ENCODE peak calls at places on chromosome 4, in nine cellular contexts. I is SHP77; G is glutamatergic neuron; N is GM18507; P is stimulated activated CD8-positive, alpha-beta memory T cell treated with anti-CD3 and anti-CD28 coated beads, Interleukin-12 subunit alpha, Interleukin-12 subunit beta, amount 100 ng/mL, for 1 hour; X is naive B cell; M is HCT116; A is fibroblast of lung; H is Right ventricle myocardium superior. J is an unnamed sample.

GRCh38 chr4:36133658-36134057 is 110.7 kb downstream of the ARAP2 start:
- DNase-seq in I (no peak), G (no peak), N (no peak), P (no peak), X (no peak), M (no peak), A (no peak), H (no peak), J (no peak)

GRCh38 chr4:53781614-53782467 is 190.6 kb upstream of the LNX1 start:
- DNase-seq in I (peak; percentile 78), G (no peak), N (no peak), P (no peak), X (no peak), M (no peak), A (peak; percentile 81), H (no peak), J (no peak)

GRCh38 chr4:128130621-128131020 is 69.5 kb downstream of the LARP1B start:
- DNase-seq in I (no peak), G (no peak), N (no peak), P (no peak), X (no peak), M (no peak), A (no peak), H (no peak), J (no peak)

GRCh38 chr4:87038837-87039715 is 104.3 kb downstream of the AFF1 start:
- DNase-seq in I (peak; percentile 82), G (peak; percentile 68), N (no peak), P (no peak), X (no peak), M (no peak), A (peak; percentile 83), H (peak; percentile 65), J (no peak)

GRCh38 chr4:40482985-40483647 is 146.5 kb downstream of the RBM47 start:
- DNase-seq in I (no peak), G (peak; percentile 32), N (no peak), P (no peak), X (no peak), M (no peak), A (no peak), H (no peak), J (no peak)

GRCh38 chr4:11367371-11367770 is 61.3 kb downstream of the HS3ST1 start:
- DNase-seq in I (no peak), G (no peak), N (no peak), P (no peak), X (no peak), M (no peak), A (peak; percentile 23), H (peak; percentile 82), J (no peak)

GRCh38 chr4:8847764-8848163 is 23.9 kb downstream of the HMX1 start:
- DNase-seq in I (no peak), G (peak; percentile 16), N (no peak), P (no peak), X (no peak), M (peak; percentile 12), A (no peak), H (no peak), J (no peak)

GRCh38 chr4:185341841-185342240 is 53.9 kb downstream of the LRP2BP start:
- DNase-seq in I (no peak), G (no peak), N (no peak), P (no peak), X (no peak), M (no peak), A (no peak), H (no peak), J (no peak)

GRCh38 chr4:122329876-122330595 is 48.8 kb upstream of the ADAD1 start:
- DNase-seq in I (no peak), G (no peak), N (no peak), P (no peak), X (no peak), M (no peak), A (no peak), H (no peak), J (no peak)

GRCh38 chr4:158836828-158837449 is 68.1 kb downstream of the FNIP2 start:
- DNase-seq in I (no peak), G (no peak), N (no peak), P (no peak), X (no peak), M (no peak), A (no peak), H (no peak), J (no peak)

GRCh38 chr4:4673070-4673469 is 131.2 kb upstream of the STX18 start:
- DNase-seq in I (no peak), G (peak; percentile 63), N (no peak), P (no peak), X (no peak), M (peak; percentile 95), A (peak; percentile 56), H (no peak), J (no peak)

GRCh38 chr4:181761130-181761529 is 482.1 kb upstream of the TENM3 start:
- DNase-seq in I (no peak), G (no peak), N (no peak), P (no peak), X (no peak), M (no peak), A (peak; percentile 93), H (no peak), J (no peak)

GRCh38 chr4:158172558-158173258 is at the start of gene GASK1B:
- DNase-seq in I (no peak), G (no peak), N (no peak), P (no peak), X (no peak), M (peak; percentile 49), A (peak; percentile 80), H (peak; percentile 44), J (no peak)

GRCh38 chr4:150366487-150366999 is 215.4 kb upstream of the MAB21L2 start:
- DNase-seq in I (no peak), G (peak; percentile 34), N (no peak), P (no peak), X (no peak), M (no peak), A (no peak), H (no peak), J (no peak)

GRCh38 chr4:6852582-6852981 is 57.0 kb upstream of the TBC1D14 start:
- DNase-seq in I (no peak), G (no peak), N (no peak), P (no peak), X (no peak), M (no peak), A (no peak), H (no peak), J (no peak)

GRCh38 chr4:39103291-39103690 is 41.3 kb downstream of the KLHL5 start:
- DNase-seq in I (no peak), G (no peak), N (no peak), P (no peak), X (no peak), M (no peak), A (no peak), H (no peak), J (no peak)

GRCh38 chr4:137583650-137584049 is 51.4 kb upstream of the PCDH18 start:
- DNase-seq in I (no peak), G (no peak), N (no peak), P (no peak), X (no peak), M (no peak), A (peak; percentile 65), H (no peak), J (no peak)

GRCh38 chr4:577499-578450 is 1.7 kb upstream of the TMEM271 start:
- DNase-seq in I (no peak), G (peak; percentile 69), N (no peak), P (no peak), X (no peak), M (no peak), A (peak; percentile 32), H (peak; percentile 32), J (no peak)

GRCh38 chr4:187215438-187215837 is 491.8 kb upstream of the FAT1 start:
- DNase-seq in I (no peak), G (no peak), N (no peak), P (no peak), X (no peak), M (no peak), A (no peak), H (no peak), J (no peak)

GRCh38 chr4:141705048-141705746 is 68.8 kb downstream of the IL15 start:
- DNase-seq in I (no peak), G (no peak), N (no peak), P (no peak), X (no peak), M (no peak), A (no peak), H (no peak), J (no peak)

GRCh38 chr4:2268357-2269205 is 6.7 kb upstream of the MXD4 start:
- DNase-seq in I (no peak), G (no peak), N (no peak), P (no peak), X (no peak), M (no peak), A (no peak), H (no peak), J (no peak)

GRCh38 chr4:7201351-7202305 is 9.3 kb downstream of the SORCS2 start:
- DNase-seq in I (no peak), G (no peak), N (no peak), P (no peak), X (no peak), M (no peak), A (no peak), H (peak; percentile 24), J (no peak)

GRCh38 chr4:44760142-44760898 is 34.0 kb upstream of the GNPDA2 start:
- DNase-seq in I (peak; percentile 3), G (no peak), N (no peak), P (no peak), X (peak; percentile 25), M (peak; percentile 19), A (peak; percentile 57), H (no peak), J (peak; percentile 3)

GRCh38 chr4:829761-830655 is 4.1 kb upstream of the CPLX1 start:
- DNase-seq in I (no peak), G (no peak), N (no peak), P (no peak), X (no peak), M (no peak), A (no peak), H (peak; percentile 39), J (no peak)

GRCh38 chr4:8391071-8391470 is 49.5 kb downstream of the ACOX3 start:
- DNase-seq in I (no peak), G (no peak), N (no peak), P (no peak), X (no peak), M (no peak), A (no peak), H (no peak), J (no peak)

GRCh38 chr4:166941629-166942028 is 292.7 kb downstream of the SPOCK3 start:
- DNase-seq in I (no peak), G (no peak), N (no peak), P (no peak), X (no peak), M (peak; percentile 1), A (no peak), H (no peak), J (no peak)

GRCh38 chr4:153211986-153212720 is 7.9 kb downstream of the TRIM2 start:
- DNase-seq in I (no peak), G (no peak), N (no peak), P (no peak), X (no peak), M (no peak), A (peak; percentile 76), H (no peak), J (no peak)

GRCh38 chr4:158314756-158315487 is 104.6 kb downstream of the TMEM144 start:
- DNase-seq in I (no peak), G (no peak), N (no peak), P (no peak), X (no peak), M (no peak), A (peak; percentile 99), H (no peak), J (peak; percentile 48)

GRCh38 chr4:77881460-77882295 is 19.0 kb downstream of the MRPL1 start:
- DNase-seq in I (no peak), G (no peak), N (no peak), P (no peak), X (no peak), M (no peak), A (peak; percentile 39), H (no peak), J (no peak)

GRCh38 chr4:37999000-37999745 is 39.0 kb downstream of the PTTG2 start:
- DNase-seq in I (peak; percentile 23), G (no peak), N (no peak), P (no peak), X (no peak), M (no peak), A (no peak), H (no peak), J (no peak)

GRCh38 chr4:110071466-110071865 is 126.9 kb downstream of the ELOVL6 start:
- DNase-seq in I (no peak), G (no peak), N (no peak), P (no peak), X (no peak), M (no peak), A (no peak), H (no peak), J (no peak)